ENCODE peak calls at places on chromosome X, in eight cellular contexts. P, W, A, Z, I, L, G and U are unnamed samples.

GRCh38 chrX:645024-645376 is 14.4 kb downstream of the SHOX start:
- DNase-seq in G (no peak), W (no peak), I (no peak), P (no peak), Z (no peak), A (no peak), L (no peak), U (no peak)

GRCh38 chrX:101257448-101258259 is 33.5 kb downstream of the TAF7L start:
- DNase-seq in L (no peak), A (peak), P (peak), G (no peak), Z (peak), W (no peak), I (no peak), U (no peak)

GRCh38 chrX:130165181-130165702 is 399 bp downstream of the AIFM1 start:
- DNase-seq in I (no peak), L (no peak), A (no peak), Z (peak), G (no peak), W (peak), P (no peak), U (no peak)

GRCh38 chrX:123923211-123923610 is 38.3 kb upstream of the STAG2 start:
- DNase-seq in A (no peak), Z (no peak), G (no peak), W (no peak), I (no peak), L (no peak), P (no peak), U (no peak)

GRCh38 chrX:49290215-49290614 is 13.2 kb upstream of the GAGE10 start:
- DNase-seq in L (no peak), I (no peak), W (no peak), G (no peak), Z (no peak), P (no peak), A (no peak), U (no peak)

GRCh38 chrX:108070891-108071290 is 20.5 kb downstream of the PSMD10 start:
- DNase-seq in G (peak), Z (peak), W (no peak), P (peak), A (no peak), L (no peak), I (peak), U (peak)

GRCh38 chrX:100410083-100410590 is at the start of gene PCDH19:
- DNase-seq in G (peak), L (peak), A (no peak), Z (peak), I (no peak), W (no peak), P (peak), U (peak)

GRCh38 chrX:138711399-138712347 is at the start of gene FGF13:
- DNase-seq in I (no peak), L (peak), P (no peak), G (peak), Z (peak), A (no peak), W (no peak), U (no peak)

GRCh38 chrX:118693843-118694242 is 33.6 kb upstream of the IL13RA1 start:
- DNase-seq in I (no peak), G (no peak), Z (no peak), A (no peak), P (no peak), L (no peak), W (no peak), U (no peak)

GRCh38 chrX:55663584-55663983 is 40.4 kb downstream of the FOXR2 start:
- DNase-seq in I (no peak), L (no peak), A (no peak), Z (no peak), G (no peak), P (no peak), W (no peak), U (no peak)

GRCh38 chrX:112840382-112841113 is at the start of gene AMOT:
- DNase-seq in Z (peak), A (peak), W (peak), G (peak), P (peak), I (no peak), L (peak), U (peak)

GRCh38 chrX:46710927-46711623 is 47.8 kb downstream of the SLC9A7 start:
- DNase-seq in W (no peak), G (no peak), L (no peak), P (no peak), I (no peak), Z (no peak), A (peak), U (no peak)

GRCh38 chrX:41245641-41246040 is 88.3 kb upstream of the DDX3X start:
- DNase-seq in G (no peak), W (no peak), P (no peak), L (no peak), Z (no peak), A (no peak), I (no peak), U (no peak)

GRCh38 chrX:130555341-130555740 is 153.6 kb downstream of the RBMX2 start:
- DNase-seq in P (no peak), Z (no peak), A (no peak), W (no peak), L (no peak), I (no peak), G (no peak), U (no peak)

GRCh38 chrX:15242899-15243555 is 26.9 kb downstream of the ASB9 start:
- DNase-seq in A (peak), Z (peak), W (no peak), G (peak), I (no peak), L (no peak), P (peak), U (peak)

GRCh38 chrX:97405031-97405685 is 521.5 kb downstream of the RPA4 start:
- DNase-seq in Z (no peak), G (no peak), I (no peak), L (no peak), A (no peak), P (peak), W (no peak), U (no peak)

GRCh38 chrX:15761564-15762191 is 23.6 kb downstream of the CA5B start:
- DNase-seq in P (no peak), L (no peak), A (peak), G (peak), W (no peak), Z (peak), I (no peak), U (peak)

GRCh38 chrX:26649534-26649933 is 433.6 kb downstream of the MAGEB5 start:
- DNase-seq in Z (peak), P (no peak), A (peak), W (no peak), L (no peak), I (no peak), G (peak), U (no peak)

GRCh38 chrX:16745659-16746058 is 26.2 kb downstream of the SYAP1 start:
- DNase-seq in A (no peak), P (no peak), L (no peak), G (no peak), I (no peak), W (no peak), Z (no peak), U (no peak)

GRCh38 chrX:119015407-119016242 is 41.2 kb downstream of the LONRF3 start:
- DNase-seq in I (peak), L (peak), W (peak), Z (peak), P (peak), G (peak), A (peak), U (peak)

GRCh38 chrX:31981546-31982062 is 909.8 kb upstream of the FTHL17 start:
- DNase-seq in G (no peak), I (no peak), W (no peak), Z (no peak), P (no peak), A (no peak), L (no peak), U (no peak)

GRCh38 chrX:80335062-80335830 is 85.0 kb upstream of the TENT5D start:
- DNase-seq in P (no peak), I (peak), W (peak), A (no peak), G (peak), Z (no peak), L (peak), U (no peak)

GRCh38 chrX:137926090-137926489 is 360.2 kb downstream of the ZIC3 start:
- DNase-seq in W (no peak), P (no peak), A (peak), G (peak), I (no peak), Z (no peak), L (no peak), U (no peak)

GRCh38 chrX:47384502-47384901 is 14.1 kb downstream of the ZNF157 start:
- DNase-seq in I (no peak), Z (peak), A (peak), W (peak), L (no peak), G (peak), P (peak), U (no peak)

GRCh38 chrX:33134164-33134563 is 77.2 kb downstream of the DMD start:
- DNase-seq in P (no peak), I (no peak), L (no peak), W (no peak), A (no peak), Z (no peak), G (no peak), U (no peak)

GRCh38 chrX:45771114-45771513 is 570.4 kb upstream of the DIPK2B start:
- DNase-seq in L (no peak), P (peak), G (peak), Z (peak), A (no peak), I (peak), W (no peak), U (peak)

GRCh38 chrX:24292358-24292757 is 21.5 kb downstream of the SUPT20HL2 start:
- DNase-seq in L (no peak), W (no peak), I (no peak), Z (no peak), P (no peak), G (no peak), A (no peak), U (no peak)

GRCh38 chrX:386239-386767 is 404 bp downstream of the PPP2R3B start:
- DNase-seq in P (no peak), G (no peak), I (no peak), Z (no peak), W (no peak), A (peak), L (no peak), U (peak)

GRCh38 chrX:40154229-40154852 is 56.6 kb upstream of the BCOR start:
- DNase-seq in L (no peak), I (no peak), G (peak), W (no peak), A (peak), P (no peak), Z (peak), U (no peak)
- TF ChIP-seq CTCF in L (peak), I (no peak), G (no peak), W (no peak), A (no peak), P (no peak), Z (no peak), U (no peak)

GRCh38 chrX:2710041-2710471 is 19.0 kb downstream of the CD99 start:
- DNase-seq in W (no peak), A (no peak), Z (peak), L (no peak), I (peak), P (peak), G (peak), U (peak)
- H3K27ac ChIP-seq in W (peak), A (peak), Z (peak), L (peak), I (peak), P (peak), G (peak), U (peak)

GRCh38 chrX:53188763-53189162 is 36.2 kb downstream of the KDM5C start:
- DNase-seq in I (no peak), W (no peak), A (no peak), G (no peak), P (no peak), L (no peak), Z (no peak), U (no peak)

GRCh38 chrX:53193093-53193492 is 31.9 kb downstream of the KDM5C start:
- DNase-seq in Z (no peak), A (no peak), P (no peak), W (no peak), I (no peak), G (no peak), L (no peak), U (no peak)

GRCh38 chrX:53186363-53186762 is 38.6 kb downstream of the KDM5C start:
- DNase-seq in W (no peak), G (no peak), Z (no peak), P (peak), A (no peak), I (peak), L (no peak), U (peak)

GRCh38 chrX:53194308-53194707 is 30.7 kb downstream of the KDM5C start:
- DNase-seq in P (no peak), Z (no peak), G (no peak), A (no peak), L (no peak), I (no peak), W (no peak), U (no peak)

DNA sequence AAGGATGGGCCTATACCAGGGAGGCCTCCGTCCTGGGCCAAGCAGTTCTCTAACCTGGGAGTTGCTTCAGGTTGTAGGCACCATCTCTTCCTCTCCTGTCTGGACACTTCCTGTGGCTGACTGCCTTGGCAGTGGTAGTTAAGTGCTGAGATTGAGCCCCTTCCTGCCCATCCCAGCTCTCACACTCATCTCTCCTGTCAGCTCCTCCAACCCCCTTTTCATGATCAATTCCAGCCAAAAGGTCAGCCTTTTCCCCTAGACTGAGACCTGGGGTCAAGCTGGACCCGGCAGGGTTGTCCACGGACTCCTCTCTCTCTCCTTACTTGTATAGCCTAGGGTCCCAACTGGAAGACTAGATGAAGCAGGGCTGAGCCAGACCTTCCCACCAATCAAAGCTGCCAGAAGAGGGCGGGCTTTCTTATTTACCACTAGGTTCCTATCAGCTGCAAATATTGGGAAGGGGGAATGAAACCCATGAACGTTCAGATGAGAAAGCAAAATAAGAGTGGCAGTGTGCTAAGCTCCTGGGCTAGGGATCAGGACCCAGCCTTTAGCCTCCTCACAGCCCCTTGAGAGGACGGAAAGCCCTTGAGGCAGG is 34.5 kb downstream of the KDM5C start:
- DNase-seq in Z (no peak), P (no peak), W (no peak), I (no peak), L (no peak), G (no peak), A (peak), U (no peak)
- TF ChIP-seq CTCF in Z (no peak), P (no peak), W (no peak), I (peak), L (no peak), G (peak), A (peak), U (no peak)

DNA sequence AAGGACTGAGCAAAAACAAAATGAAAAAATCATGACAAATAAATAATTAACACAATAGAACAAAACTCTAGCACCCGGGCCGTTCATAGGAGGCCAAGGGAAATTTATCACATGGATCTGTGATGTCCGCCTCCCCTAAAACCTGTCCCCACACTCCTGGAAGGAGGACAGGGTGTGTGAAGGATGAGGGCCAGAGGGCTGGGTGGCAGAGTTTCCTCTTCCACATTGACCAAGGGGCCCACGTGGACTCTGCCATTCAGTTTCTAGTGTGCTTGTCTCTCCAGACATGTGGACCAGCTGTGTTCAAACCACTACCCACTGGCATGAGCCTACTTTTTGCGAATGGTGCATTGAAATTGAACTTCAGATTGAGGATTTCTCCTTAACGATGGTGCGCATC is 6.3 kb downstream of the PRRG3 start:
- DNase-seq in A (no peak), Z (no peak), I (no peak), L (no peak), G (no peak), W (no peak), P (no peak), U (no peak)
- H3K27ac ChIP-seq in A (no peak), Z (no peak), I (no peak), L (no peak), G (no peak), W (no peak), P (no peak), U (no peak)

DNA sequence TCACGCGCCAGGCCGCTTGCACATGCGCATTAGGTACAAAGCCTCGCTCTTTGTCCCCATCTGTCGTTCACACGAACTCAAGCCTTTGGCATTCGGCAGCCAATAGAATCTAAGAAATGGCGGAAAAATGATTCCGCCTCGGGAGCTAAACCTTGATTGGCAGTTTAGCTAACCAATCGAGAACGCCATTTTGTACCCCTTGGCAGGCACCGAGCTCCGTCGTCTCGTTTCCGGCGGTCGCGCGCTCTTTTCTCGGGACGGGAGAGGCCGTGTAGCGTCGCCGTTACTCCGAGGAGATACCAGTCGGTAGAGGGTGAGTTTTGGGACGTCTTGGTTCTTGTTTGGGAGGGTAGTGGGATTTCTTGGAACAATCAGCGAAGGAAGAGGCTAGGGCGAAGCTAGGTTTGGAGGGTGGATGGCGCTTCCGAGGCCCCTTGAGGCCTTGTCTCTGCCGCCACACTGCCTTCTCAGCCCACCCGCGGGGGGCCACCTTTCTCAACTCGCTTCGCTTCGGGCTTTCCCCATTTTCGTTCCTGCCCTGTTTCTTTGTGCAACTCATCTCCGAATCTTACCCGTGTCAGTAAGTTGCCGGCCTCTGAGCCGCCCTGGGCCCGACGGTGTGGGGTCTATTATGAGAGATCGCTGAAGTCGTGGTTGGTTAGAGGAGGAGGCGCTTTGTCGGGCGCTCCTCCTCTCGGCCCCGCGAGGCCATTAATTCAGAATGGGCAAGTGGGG is at the start of gene NONO:
- DNase-seq in P (peak), L (peak), W (peak), A (peak), G (peak), I (peak), Z (peak), U (peak)
- TF ChIP-seq CTCF in P (no peak), L (no peak), W (peak), A (peak), G (no peak), I (peak), Z (no peak), U (peak)

GRCh38 chrX:111039606-111040005 is 56.4 kb upstream of the PAK3 start:
- DNase-seq in Z (no peak), A (no peak), P (no peak), I (no peak), W (no peak), L (no peak), G (no peak), U (no peak)
- H3K27ac ChIP-seq in Z (no peak), A (no peak), P (peak), I (no peak), W (no peak), L (no peak), G (peak), U (peak)